ENCODE peak calls at places on chromosome 15, in six cellular contexts. Z is mesenchymal stem cell; K is heart right ventricle; X is CD8-positive, alpha-beta T cell; B is left ventricle myocardium inferior; U is CD8-positive, alpha-beta memory T cell. A is an unnamed sample.

GRCh38 chr15:34514251-34514760 is 69.1 kb downstream of the GOLGA8B start:
- DNase-seq in Z (peak; percentile 30), K (peak; percentile 54), X (peak; percentile 24), B (peak; percentile 55), U (no peak), A (peak; percentile 14)

GRCh38 chr15:64288577-64288976 is 67.4 kb downstream of the CSNK1G1 start:
- DNase-seq in Z (peak; percentile 86), K (no peak), X (no peak), B (no peak), U (no peak), A (no peak)

GRCh38 chr15:29233566-29233965 is 36.1 kb downstream of the NSMCE3 start:
- DNase-seq in Z (no peak), K (no peak), X (no peak), B (no peak), U (no peak), A (no peak)

GRCh38 chr15:100682468-100682867 is 80.1 kb downstream of the ASB7 start:
- DNase-seq in Z (no peak), K (no peak), X (no peak), B (no peak), U (no peak), A (no peak)

GRCh38 chr15:60009124-60009523 is 5.0 kb downstream of the FOXB1 start:
- DNase-seq in Z (no peak), K (no peak), X (no peak), B (no peak), U (no peak), A (no peak)

GRCh38 chr15:73984208-73984979 is 7.7 kb downstream of the STOML1 start:
- DNase-seq in Z (no peak), K (no peak), X (no peak), B (no peak), U (no peak), A (no peak)

GRCh38 chr15:52808441-52808840 is 18.3 kb upstream of the ONECUT1 start:
- DNase-seq in Z (no peak), K (no peak), X (no peak), B (no peak), U (no peak), A (no peak)

GRCh38 chr15:67501177-67501835 is 19.6 kb upstream of the C15orf61 start:
- DNase-seq in Z (peak; percentile 26), K (no peak), X (no peak), B (no peak), U (no peak), A (no peak)

GRCh38 chr15:98801234-98801561 is 152.9 kb downstream of the IGF1R start:
- DNase-seq in Z (no peak), K (no peak), X (peak; percentile 25), B (no peak), U (no peak), A (no peak)
- H3K4me3 ChIP-seq in Z (no peak overlapping the region), K (peak overlapping the region; percentile 18), X (no peak overlapping the region), B (no peak overlapping the region), U (no peak overlapping the region), A (no peak overlapping the region)

DNA sequence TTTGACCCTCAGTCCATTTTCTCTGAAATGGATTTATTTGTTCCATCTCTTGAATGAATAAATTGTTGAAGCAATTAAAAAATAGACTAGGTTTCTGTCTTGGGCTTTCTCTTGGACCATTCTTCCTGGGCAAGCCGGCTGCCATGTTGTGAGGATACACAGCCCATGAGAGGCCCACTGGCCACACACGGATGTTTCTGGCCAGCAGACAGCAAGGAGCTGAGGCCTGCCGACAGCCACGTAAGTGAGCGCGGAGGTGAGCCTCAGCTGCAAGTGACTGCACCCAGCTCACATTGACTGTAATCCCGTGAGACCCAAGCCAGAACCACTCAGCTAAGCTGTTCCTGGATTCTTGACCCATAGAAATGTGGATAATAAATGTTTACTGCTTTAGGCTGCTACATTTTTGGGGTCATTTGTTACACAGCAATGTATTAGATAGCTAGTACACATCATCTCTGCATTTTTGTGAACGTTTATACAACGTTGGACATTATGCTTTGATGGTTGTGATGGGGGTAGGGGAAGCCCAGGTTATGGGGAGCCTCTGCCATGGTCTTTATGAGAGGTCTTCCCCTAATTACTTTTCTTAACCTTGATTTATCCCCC is 22.8 kb downstream of the IDH3A start:
- DNase-seq in Z (no peak), K (no peak), X (no peak), B (no peak), U (no peak), A (no peak)
- H3K36me3 ChIP-seq in Z (peaks cover 32% of the 10 kb centered on the region), K (peaks cover 58% of the 10 kb centered on the region), X (peaks cover 3% of the 10 kb centered on the region), B (peaks cover 59% of the 10 kb centered on the region), U (peaks cover 25% of the 10 kb centered on the region), A (peaks cover 48% of the 10 kb centered on the region)

GRCh38 chr15:80778964-80779657 is at the start of gene CEMIP:
- DNase-seq in Z (peak; percentile 73), K (peak; percentile 49), X (no peak), B (peak; percentile 64), U (no peak), A (peak; percentile 82)
- H3K4me3 ChIP-seq in Z (peak within 1 kb of the TSS; percentile 56), K (peak within 1 kb of the TSS; percentile 58), X (no peak within 1 kb of the TSS), B (peak within 1 kb of the TSS; percentile 70), U (no peak within 1 kb of the TSS), A (peak within 1 kb of the TSS; percentile 45)

GRCh38 chr15:63072023-63072650 is 29.6 kb downstream of the TPM1 start:
- DNase-seq in Z (peak; percentile 34), K (no peak), X (no peak), B (no peak), U (no peak), A (no peak)

GRCh38 chr15:63071288-63071909 is 28.9 kb downstream of the TPM1 start:
- DNase-seq in Z (no peak), K (no peak), X (no peak), B (no peak), U (no peak), A (no peak)

GRCh38 chr15:63072809-63073277 is 30.3 kb downstream of the TPM1 start:
- DNase-seq in Z (no peak), K (no peak), X (no peak), B (no peak), U (no peak), A (no peak)

GRCh38 chr15:63069616-63069952 is 27.0 kb downstream of the TPM1 start:
- DNase-seq in Z (peak; percentile 34), K (no peak), X (no peak), B (no peak), U (no peak), A (no peak)

GRCh38 chr15:63070681-63071129 is 28.2 kb downstream of the TPM1 start:
- DNase-seq in Z (peak; percentile 31), K (no peak), X (no peak), B (no peak), U (no peak), A (no peak)
- H3K36me3 ChIP-seq in Z (peaks cover 36% of the 10 kb centered on the region), K (peaks cover 65% of the 10 kb centered on the region), X (no peaks in the 10 kb centered on the region), B (peaks cover 52% of the 10 kb centered on the region), U (peaks cover 6% of the 10 kb centered on the region), A (no peaks in the 10 kb centered on the region)

DNA sequence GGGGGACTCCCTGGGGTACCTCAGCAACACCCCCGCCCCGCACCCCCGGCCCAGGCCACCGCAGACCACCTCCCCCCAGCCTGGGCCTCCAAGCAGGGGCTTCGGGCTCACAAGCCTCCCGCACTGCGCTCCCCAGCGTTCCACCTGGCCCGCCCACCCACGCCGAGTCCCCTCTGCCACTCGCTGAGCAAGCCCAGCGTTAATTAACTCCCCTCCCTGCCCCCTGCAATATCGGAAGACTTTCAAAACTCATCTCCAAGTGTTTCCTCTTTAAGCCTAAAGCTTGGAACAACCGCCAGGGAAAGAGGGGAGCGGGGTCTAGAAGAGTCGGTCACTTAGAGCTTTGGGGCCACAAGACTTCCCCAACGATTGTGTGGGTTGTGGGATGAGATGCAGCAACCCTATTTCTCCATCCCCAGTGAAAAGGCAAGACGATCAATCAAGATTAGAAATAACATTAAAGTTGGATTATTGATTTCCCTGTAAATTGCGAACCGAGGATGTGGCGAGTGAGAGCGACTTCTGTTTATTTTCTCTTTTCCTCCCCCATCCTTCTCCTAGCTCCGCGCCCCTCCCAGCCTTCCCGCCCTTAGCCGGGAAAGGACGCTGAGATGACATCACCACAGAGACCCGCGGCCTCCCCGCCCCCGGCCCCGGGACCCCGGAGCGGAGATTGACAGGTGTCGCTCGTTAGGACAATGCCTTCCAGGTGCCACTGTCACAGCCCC is 30.2 kb downstream of the NR2F2 start:
- DNase-seq in Z (peak; percentile 29), K (no peak), X (no peak), B (no peak), U (no peak), A (no peak)
- H3K4me3 ChIP-seq in Z (no peak overlapping the region), K (peak overlapping the region; percentile 52), X (no peak overlapping the region), B (peak overlapping the region; percentile 67), U (no peak overlapping the region), A (no peak overlapping the region)

A was measured in transverse colon.